ENCODE peak calls at places on chromosomes 6 and 20, in five cellular contexts. One of them, this sample, is unnamed. For H3K4me1, the result is how much of the 10 kb centered on the place peaks cover.

GRCh38 chr6:130269969-130270635 is 47.4 kb upstream of the SAMD3 start:
- DNase-seq in K562: no peak
- DNase-seq in HepG2: no peak
- DNase-seq in A549: no peak
- DNase-seq in stomach: no peak
- DNase-seq in this sample: no peak

GRCh38 chr6:157556671-157557430 is 175.9 kb downstream of the ZDHHC14 start:
- DNase-seq in stomach: peak
- DNase-seq in K562: no peak
- DNase-seq in HepG2: no peak
- DNase-seq in A549: no peak
- DNase-seq in this sample: no peak

GRCh38 chr6:1015819-1016218 is 296.1 kb upstream of the FOXQ1 start:
- DNase-seq in A549: no peak
- DNase-seq in K562: no peak
- DNase-seq in stomach: no peak
- DNase-seq in HepG2: peak
- DNase-seq in this sample: no peak

GRCh38 chr20:43138061-43138860 is 51.4 kb downstream of the PTPRT start:
- DNase-seq in HepG2: peak
- DNase-seq in stomach: no peak
- DNase-seq in A549: no peak
- DNase-seq in K562: no peak
- DNase-seq in this sample: no peak

GRCh38 chr6:126318797-126319196 is 21.1 kb upstream of the CENPW start:
- DNase-seq in HepG2: no peak
- DNase-seq in stomach: no peak
- DNase-seq in A549: no peak
- DNase-seq in K562: no peak
- DNase-seq in this sample: no peak

GRCh38 chr6:29547573-29547972 is 12.0 kb downstream of the UBD start:
- DNase-seq in K562: no peak
- DNase-seq in HepG2: no peak
- DNase-seq in stomach: no peak
- DNase-seq in A549: no peak
- DNase-seq in this sample: no peak

GRCh38 chr6:167267896-167268528 is 23.1 kb upstream of the UNC93A start:
- DNase-seq in A549: no peak
- DNase-seq in HepG2: no peak
- DNase-seq in stomach: no peak
- DNase-seq in K562: no peak
- DNase-seq in this sample: no peak

GRCh38 chr20:38217791-38218565 is 42.6 kb downstream of the KIAA1755 start:
- DNase-seq in K562: peak
- DNase-seq in stomach: no peak
- DNase-seq in HepG2: peak
- DNase-seq in A549: peak
- DNase-seq in this sample: peak

GRCh38 chr6:14074723-14075503 is 42.7 kb upstream of the CD83 start:
- DNase-seq in K562: no peak
- DNase-seq in stomach: no peak
- DNase-seq in A549: no peak
- DNase-seq in HepG2: no peak
- DNase-seq in this sample: peak

GRCh38 chr6:132570221-132570777 is at the start of gene TAAR6:
- DNase-seq in A549: no peak
- DNase-seq in stomach: no peak
- DNase-seq in HepG2: no peak
- DNase-seq in K562: no peak
- DNase-seq in this sample: no peak

GRCh38 chr6:97674802-97675201 is 391.8 kb upstream of the MMS22L start:
- DNase-seq in A549: no peak
- DNase-seq in HepG2: no peak
- DNase-seq in stomach: no peak
- DNase-seq in K562: no peak
- DNase-seq in this sample: no peak

GRCh38 chr6:35906499-35906846 is 14.4 kb downstream of the SRPK1 start:
- DNase-seq in A549: no peak
- DNase-seq in HepG2: no peak
- DNase-seq in K562: no peak
- DNase-seq in stomach: no peak
- DNase-seq in this sample: no peak

GRCh38 chr6:129936329-129937165 is 75.4 kb upstream of the TMEM244 start:
- DNase-seq in stomach: peak
- DNase-seq in K562: peak
- DNase-seq in HepG2: peak
- DNase-seq in A549: peak
- DNase-seq in this sample: no peak

GRCh38 chr6:3320238-3320637 is 61.5 kb downstream of the PSMG4 start:
- DNase-seq in stomach: peak
- DNase-seq in A549: no peak
- DNase-seq in K562: no peak
- DNase-seq in HepG2: no peak
- DNase-seq in this sample: no peak

GRCh38 chr6:35084041-35084491 is 57.1 kb downstream of the TCP11 start:
- DNase-seq in stomach: no peak
- DNase-seq in A549: no peak
- DNase-seq in K562: no peak
- DNase-seq in HepG2: no peak
- DNase-seq in this sample: peak

GRCh38 chr6:111603648-111604047 is 2.0 kb downstream of the TRAF3IP2 start:
- DNase-seq in HepG2: no peak
- DNase-seq in stomach: no peak
- DNase-seq in K562: no peak
- DNase-seq in A549: no peak
- DNase-seq in this sample: no peak

GRCh38 chr6:146876271-146877151 is 277.7 kb downstream of the ADGB start:
- DNase-seq in K562: peak
- DNase-seq in stomach: no peak
- DNase-seq in A549: no peak
- DNase-seq in HepG2: no peak
- DNase-seq in this sample: no peak

GRCh38 chr20:36773123-36773547 is 428 bp downstream of the DSN1 start:
- DNase-seq in A549: no peak
- DNase-seq in stomach: no peak
- DNase-seq in HepG2: no peak
- DNase-seq in K562: no peak
- DNase-seq in this sample: no peak

GRCh38 chr6:422423-423061 is 31.0 kb downstream of the IRF4 start:
- DNase-seq in A549: peak
- DNase-seq in K562: no peak
- DNase-seq in stomach: no peak
- DNase-seq in HepG2: peak
- DNase-seq in this sample: no peak

GRCh38 chr6:3484240-3484639 is 27.4 kb upstream of the SLC22A23 start:
- DNase-seq in A549: no peak
- DNase-seq in stomach: no peak
- DNase-seq in HepG2: no peak
- DNase-seq in K562: no peak
- DNase-seq in this sample: no peak

GRCh38 chr6:4727671-4728435 is 48.4 kb upstream of the CDYL start:
- DNase-seq in HepG2: peak
- DNase-seq in stomach: no peak
- DNase-seq in K562: peak
- DNase-seq in A549: no peak
- DNase-seq in this sample: no peak

GRCh38 chr6:107161521-107161920 is 46.2 kb upstream of the BEND3 start:
- DNase-seq in K562: no peak
- DNase-seq in stomach: no peak
- DNase-seq in HepG2: no peak
- DNase-seq in A549: no peak
- DNase-seq in this sample: no peak

GRCh38 chr6:106167105-106167814 is 81.1 kb downstream of the PRDM1 start:
- DNase-seq in HepG2: no peak
- DNase-seq in A549: no peak
- DNase-seq in K562: no peak
- DNase-seq in stomach: no peak
- DNase-seq in this sample: no peak

GRCh38 chr20:460707-461106 is 1.6 kb downstream of the TBC1D20 start:
- DNase-seq in HepG2: peak
- DNase-seq in A549: peak
- DNase-seq in stomach: no peak
- DNase-seq in K562: no peak
- DNase-seq in this sample: no peak

GRCh38 chr6:17224056-17224455 is 57.1 kb upstream of the RBM24 start:
- DNase-seq in HepG2: no peak
- DNase-seq in A549: no peak
- DNase-seq in stomach: no peak
- DNase-seq in K562: no peak
- DNase-seq in this sample: no peak

GRCh38 chr6:106287215-106287614 is 38.3 kb downstream of the ATG5 start:
- DNase-seq in A549: no peak
- DNase-seq in stomach: no peak
- DNase-seq in K562: no peak
- DNase-seq in HepG2: no peak
- DNase-seq in this sample: no peak

GRCh38 chr6:56292505-56293181 is 45.3 kb upstream of the COL21A1 start:
- DNase-seq in stomach: no peak
- DNase-seq in HepG2: peak
- DNase-seq in K562: no peak
- DNase-seq in A549: peak
- DNase-seq in this sample: no peak

GRCh38 chr6:97687916-97688315 is 404.9 kb upstream of the MMS22L start:
- DNase-seq in K562: no peak
- DNase-seq in A549: no peak
- DNase-seq in HepG2: no peak
- DNase-seq in stomach: no peak
- DNase-seq in this sample: no peak

GRCh38 chr6:1082040-1082935 is 229.6 kb upstream of the FOXQ1 start:
- DNase-seq in stomach: no peak
- DNase-seq in K562: no peak
- DNase-seq in HepG2: no peak
- DNase-seq in A549: no peak
- DNase-seq in this sample: no peak

GRCh38 chr20:12371955-12372354 is 454.3 kb downstream of the BTBD3 start:
- DNase-seq in stomach: no peak
- DNase-seq in A549: no peak
- DNase-seq in K562: no peak
- DNase-seq in HepG2: no peak
- DNase-seq in this sample: no peak

GRCh38 chr6:36592221-36592655 is 1.9 kb upstream of the SRSF3 start:
- DNase-seq in HepG2: no peak
- DNase-seq in A549: no peak
- DNase-seq in K562: no peak
- DNase-seq in stomach: no peak
- DNase-seq in this sample: peak

GRCh38 chr20:51379601-51380341 is 162.7 kb downstream of the NFATC2 start:
- DNase-seq in A549: no peak
- DNase-seq in HepG2: no peak
- DNase-seq in K562: peak
- DNase-seq in stomach: no peak
- DNase-seq in this sample: no peak
- H3K4me1 ChIP-seq in A549: under half
- H3K4me1 ChIP-seq in HepG2: under half
- H3K4me1 ChIP-seq in K562: under half
- H3K4me1 ChIP-seq in stomach: under half
- H3K4me1 ChIP-seq in this sample: under half

DNA sequence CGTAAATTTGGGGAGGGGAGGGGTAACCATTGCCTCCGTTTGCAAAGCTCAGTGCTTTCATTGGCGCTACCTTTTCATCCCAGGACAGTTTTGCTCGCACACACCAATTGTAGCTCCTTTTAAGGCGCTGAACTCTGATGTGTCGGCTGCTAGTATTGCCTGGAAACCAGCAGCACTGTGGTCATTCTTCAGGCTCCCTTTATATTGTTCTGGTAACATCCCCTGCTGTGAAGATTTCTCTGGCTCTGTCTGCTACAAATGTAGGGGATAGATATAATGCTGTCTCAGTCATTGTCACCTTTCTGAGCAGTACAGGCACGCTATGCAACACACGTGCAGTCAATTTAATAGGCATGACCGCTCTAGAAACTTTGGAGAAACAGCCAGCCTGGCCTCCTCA is 172.9 kb upstream of the SASH1 start:
- DNase-seq in A549: no peak
- DNase-seq in stomach: no peak
- DNase-seq in K562: no peak
- DNase-seq in HepG2: no peak
- DNase-seq in this sample: no peak
- TF ChIP-seq EP300 in A549: no peak
- TF ChIP-seq EP300 in stomach: no peak
- TF ChIP-seq EP300 in K562: no peak
- TF ChIP-seq EP300 in HepG2: no peak
- TF ChIP-seq EP300 in this sample: no peak

DNA sequence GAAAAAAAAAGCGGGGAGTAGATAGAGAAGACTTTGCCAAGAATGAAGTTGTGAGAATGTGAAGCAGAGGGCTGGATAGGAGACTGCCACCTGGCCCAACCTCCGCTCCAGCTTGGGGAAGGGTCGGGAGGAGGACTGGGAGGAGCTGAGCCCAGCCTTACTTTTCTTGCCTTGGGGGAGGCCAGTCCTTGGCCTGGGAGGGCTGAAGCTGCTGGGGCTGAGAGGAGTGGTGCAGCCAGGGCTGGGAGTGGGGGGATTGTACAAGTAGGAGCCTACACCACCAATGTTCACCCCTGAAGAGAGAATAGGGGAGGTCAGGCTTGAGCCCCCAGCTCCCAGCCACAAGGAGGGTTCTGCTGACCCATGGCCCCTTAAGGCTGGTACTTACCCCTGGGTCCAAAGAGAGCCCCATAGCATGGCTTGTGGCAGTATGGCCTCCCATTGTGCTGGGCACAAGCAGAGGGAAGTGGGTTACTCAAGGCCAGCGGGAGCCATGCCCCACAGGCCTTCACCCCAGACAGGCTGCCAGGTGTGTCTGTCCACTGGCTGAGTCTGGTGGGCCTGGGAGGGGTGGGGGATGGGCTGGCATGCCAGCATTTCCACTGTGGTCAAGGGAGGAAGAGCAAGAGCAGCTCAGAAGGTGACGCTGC is 1.1 kb downstream of the CRIP3 start:
- DNase-seq in HepG2: no peak
- DNase-seq in stomach: no peak
- DNase-seq in K562: no peak
- DNase-seq in A549: no peak
- DNase-seq in this sample: no peak
- TF ChIP-seq POLR2A in HepG2: no peak
- TF ChIP-seq POLR2A in stomach: no peak
- TF ChIP-seq POLR2A in K562: no peak
- TF ChIP-seq POLR2A in A549: no peak
- TF ChIP-seq POLR2A in this sample: no peak

DNA sequence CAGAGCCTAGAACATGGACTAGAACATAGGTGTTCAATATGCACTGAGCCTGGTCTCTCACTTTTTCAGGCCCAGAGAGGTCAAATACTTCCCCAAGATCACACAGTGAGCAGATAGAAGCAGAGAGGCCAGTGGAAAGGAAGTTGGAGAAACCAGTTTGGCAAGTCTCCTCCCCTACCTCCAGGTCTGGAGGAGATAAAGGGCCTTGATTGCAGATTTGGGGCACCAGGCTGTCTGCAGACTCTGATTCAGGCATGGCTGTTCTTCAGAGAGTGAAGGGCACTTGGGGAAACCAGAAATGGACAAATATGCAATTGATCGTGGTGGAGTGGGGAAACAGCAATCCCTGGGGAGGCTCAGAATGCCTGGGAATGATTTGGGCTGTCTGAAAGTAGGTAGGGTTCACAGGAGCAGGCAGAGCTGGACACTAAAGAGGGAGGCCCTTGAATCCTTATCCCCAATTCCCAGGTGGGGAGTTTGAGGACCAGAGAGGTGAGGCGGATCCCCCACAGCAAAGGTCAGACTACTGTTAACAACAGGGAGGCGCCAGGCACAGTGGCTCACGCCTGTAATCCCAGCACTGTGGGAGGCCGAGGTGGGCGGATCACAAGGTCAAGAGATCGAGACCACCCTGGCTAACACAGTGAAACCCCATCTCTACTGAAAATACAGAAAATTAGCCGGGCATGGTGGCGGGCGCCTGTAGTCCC is 2.3 kb downstream of the PEDS1 start:
- DNase-seq in A549: no peak
- DNase-seq in K562: no peak
- DNase-seq in stomach: peak
- DNase-seq in HepG2: no peak
- DNase-seq in this sample: no peak
- H3K4me1 ChIP-seq in A549: half or more
- H3K4me1 ChIP-seq in K562: half or more
- H3K4me1 ChIP-seq in stomach: half or more
- H3K4me1 ChIP-seq in HepG2: half or more
- H3K4me1 ChIP-seq in this sample: under half